ENCODE peak calls at places on chromosomes 5 and 9, in seven cellular contexts. T, Q, O, C, J, B and L are unnamed samples. For H3K4me1, the result is how much of the 10 kb centered on the place peaks cover.

GRCh38 chr5:96691503-96692303 is 29.5 kb downstream of the CAST start:
- DNase-seq in T (no peak), Q (peak), O (no peak), C (no peak), J (no peak), B (no peak), L (no peak)

GRCh38 chr5:127386557-127386956 is 96.0 kb downstream of the MEGF10 start:
- DNase-seq in T (no peak), Q (no peak), O (no peak), C (no peak), J (no peak), B (no peak), L (no peak)

GRCh38 chr5:60652206-60652605 is 47.8 kb downstream of the DEPDC1B start:
- DNase-seq in T (no peak), Q (no peak), O (no peak), C (no peak), J (no peak), B (no peak), L (no peak)

GRCh38 chr5:74200560-74200959 is 440.0 kb downstream of the ENC1 start:
- DNase-seq in T (no peak), Q (no peak), O (no peak), C (no peak), J (no peak), B (no peak), L (no peak)

GRCh38 chr9:136107953-136108647 is 10.6 kb downstream of the TMEM250 start:
- DNase-seq in T (no peak), Q (no peak), O (no peak), C (no peak), J (no peak), B (no peak), L (no peak)

GRCh38 chr9:132740526-132741309 is 70.5 kb downstream of the GTF3C4 start:
- DNase-seq in T (no peak), Q (no peak), O (peak), C (no peak), J (no peak), B (peak), L (no peak)

GRCh38 chr5:38757451-38758245 is 88.2 kb upstream of the OSMR start:
- DNase-seq in T (no peak), Q (no peak), O (no peak), C (no peak), J (no peak), B (no peak), L (no peak)

GRCh38 chr5:160198148-160198545 is 31.2 kb upstream of the FABP6 start:
- DNase-seq in T (no peak), Q (no peak), O (no peak), C (no peak), J (no peak), B (no peak), L (no peak)

GRCh38 chr9:86308687-86309086 is 26.3 kb upstream of the ISCA1 start:
- DNase-seq in T (no peak), Q (no peak), O (no peak), C (no peak), J (no peak), B (no peak), L (no peak)

GRCh38 chr5:139639619-139640431 is 8.3 kb upstream of the CXXC5 start:
- DNase-seq in T (peak), Q (peak), O (no peak), C (no peak), J (peak), B (peak), L (no peak)

GRCh38 chr5:125125031-125125823 is 378.8 kb upstream of the ZNF608 start:
- DNase-seq in T (no peak), Q (no peak), O (no peak), C (no peak), J (no peak), B (no peak), L (no peak)

GRCh38 chr9:83062653-83063527 is at the start of gene RASEF:
- DNase-seq in T (peak), Q (peak), O (peak), C (peak), J (peak), B (no peak), L (peak)

GRCh38 chr5:124061663-124062062 is 549.7 kb downstream of the CSNK1G3 start:
- DNase-seq in T (peak), Q (no peak), O (no peak), C (no peak), J (peak), B (peak), L (peak)

GRCh38 chr5:124157320-124157719 is 589.1 kb downstream of the ZNF608 start:
- DNase-seq in T (no peak), Q (no peak), O (no peak), C (no peak), J (no peak), B (no peak), L (no peak)

GRCh38 chr9:106581973-106582372 is 281.0 kb upstream of the ZNF462 start:
- DNase-seq in T (no peak), Q (no peak), O (no peak), C (no peak), J (no peak), B (no peak), L (no peak)

GRCh38 chr9:105054488-105054887 is 126.5 kb upstream of the ABCA1 start:
- DNase-seq in T (peak), Q (no peak), O (no peak), C (no peak), J (no peak), B (peak), L (no peak)

GRCh38 chr9:22537721-22538120 is 91.1 kb downstream of the DMRTA1 start:
- DNase-seq in T (no peak), Q (no peak), O (no peak), C (no peak), J (no peak), B (no peak), L (no peak)

GRCh38 chr9:137156567-137157375 is 13.1 kb downstream of the LRRC26 start:
- DNase-seq in T (no peak), Q (no peak), O (no peak), C (no peak), J (peak), B (no peak), L (no peak)

GRCh38 chr5:57002959-57003485 is 51.1 kb upstream of the MIER3 start:
- DNase-seq in T (no peak), Q (no peak), O (no peak), C (no peak), J (no peak), B (no peak), L (no peak)

GRCh38 chr5:94080390-94080789 is 339.0 kb upstream of the POU5F2 start:
- DNase-seq in T (no peak), Q (no peak), O (no peak), C (no peak), J (no peak), B (no peak), L (no peak)

GRCh38 chr9:81669011-81669739 is 20.2 kb downstream of the TLE1 start:
- DNase-seq in T (no peak), Q (no peak), O (no peak), C (no peak), J (no peak), B (no peak), L (no peak)
- H3K4me1 ChIP-seq in T (under half), Q (under half), O (under half), C (under half), J (half or more), B (half or more), L (under half)

GRCh38 chr9:125538092-125538473 is 168.9 kb downstream of the MAPKAP1 start:
- DNase-seq in T (peak), Q (no peak), O (no peak), C (no peak), J (peak), B (no peak), L (peak)
- H3K4me1 ChIP-seq in T (under half), Q (under half), O (under half), C (under half), J (half or more), B (half or more), L (under half)

DNA sequence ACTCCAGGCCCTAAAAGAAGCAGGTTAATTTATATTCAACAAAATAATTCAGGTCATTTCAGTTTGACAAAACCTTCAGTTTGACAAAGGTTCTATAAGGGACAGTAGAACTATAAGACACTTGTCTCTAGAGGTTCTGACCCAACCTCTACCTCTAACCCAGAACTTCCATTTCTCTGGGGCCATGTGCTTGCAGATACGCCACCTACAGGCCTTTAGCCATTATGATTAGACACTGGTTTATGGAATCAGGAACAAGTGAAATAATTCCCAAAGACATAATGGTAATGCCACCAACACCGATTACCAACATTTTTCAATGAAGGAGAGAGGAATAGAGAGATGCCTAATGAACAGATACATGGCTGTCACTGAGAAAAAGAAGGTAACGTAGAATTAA is 733.9 kb downstream of the PRELID2 start:
- DNase-seq in T (no peak), Q (no peak), O (no peak), C (no peak), J (no peak), B (no peak), L (no peak)
- H3K4me1 ChIP-seq in T (under half), Q (under half), O (under half), C (under half), J (under half), B (under half), L (under half)

DNA sequence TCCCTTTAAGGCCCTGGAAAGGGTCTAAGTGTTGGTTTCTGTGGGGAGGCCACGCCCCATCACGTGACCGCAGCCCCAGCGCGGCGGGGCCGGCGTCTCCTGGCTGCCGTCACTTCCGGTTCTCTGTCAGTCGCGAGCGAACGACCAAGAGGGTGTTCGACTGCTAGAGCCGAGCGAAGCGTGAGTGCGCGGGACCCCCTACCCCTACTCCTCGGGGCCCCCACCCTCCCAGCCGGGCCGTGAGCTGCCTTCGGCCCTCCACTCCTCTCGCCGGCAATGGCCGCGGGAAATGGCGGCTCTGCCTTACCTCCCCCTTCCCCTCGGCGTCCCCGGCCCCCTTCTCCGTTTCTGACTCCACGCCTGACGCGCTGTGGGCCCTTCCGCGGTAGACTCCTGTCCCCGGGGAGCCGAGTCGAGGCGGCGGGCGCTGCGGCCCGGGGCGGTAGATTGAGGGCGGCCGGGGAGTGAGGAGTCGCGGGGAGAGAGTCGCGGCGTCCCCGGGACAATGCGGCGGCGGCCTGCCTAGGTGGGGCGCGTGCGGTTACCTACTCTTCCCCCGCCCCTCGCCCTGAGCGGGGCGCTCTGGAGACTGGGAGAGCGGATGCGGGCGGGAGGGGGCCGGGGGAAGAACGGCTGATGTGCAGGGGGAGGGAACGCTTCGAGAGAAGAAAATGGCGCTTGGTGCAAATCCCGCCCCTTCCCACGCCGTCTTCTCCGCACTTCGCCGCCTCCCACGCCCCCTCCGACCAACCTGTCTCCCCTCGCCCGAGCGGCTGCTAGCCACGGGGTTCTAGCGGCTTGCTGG is at the start of gene SUB1:
- DNase-seq in T (peak), Q (peak), O (peak), C (peak), J (peak), B (peak), L (peak)
- H3K4me1 ChIP-seq in T (under half), Q (under half), O (under half), C (under half), J (under half), B (under half), L (under half)

DNA sequence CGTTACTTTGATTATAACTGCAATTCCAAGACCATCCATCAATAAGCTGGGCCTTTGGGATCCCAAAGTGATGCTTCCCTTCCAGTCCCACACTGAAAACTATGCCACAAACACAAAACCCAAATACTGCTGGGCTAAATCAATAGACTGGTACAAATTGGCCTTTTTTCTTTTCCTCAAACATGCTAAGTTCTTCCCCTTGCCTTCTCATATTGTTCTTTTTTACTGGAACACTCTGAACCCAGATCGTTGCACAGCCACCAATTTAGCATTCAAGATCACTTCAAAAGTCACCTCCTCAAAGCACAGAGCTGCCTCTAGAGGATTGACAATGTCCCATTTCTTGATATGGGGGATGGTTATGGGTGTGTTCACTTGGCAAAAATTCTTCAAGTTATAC is 66.0 kb downstream of the ACTL7B start:
- DNase-seq in T (no peak), Q (no peak), O (no peak), C (no peak), J (no peak), B (no peak), L (no peak)
- H3K4me1 ChIP-seq in T (under half), Q (under half), O (under half), C (under half), J (under half), B (under half), L (under half)

GRCh38 chr5:119289413-119289812 is 66.4 kb upstream of the TNFAIP8 start:
- DNase-seq in T (no peak), Q (no peak), O (no peak), C (no peak), J (no peak), B (no peak), L (no peak)

GRCh38 chr5:119290607-119291006 is 65.2 kb upstream of the TNFAIP8 start:
- DNase-seq in T (no peak), Q (no peak), O (no peak), C (no peak), J (no peak), B (no peak), L (no peak)

GRCh38 chr5:119291877-119292276 is 63.9 kb upstream of the TNFAIP8 start:
- DNase-seq in T (no peak), Q (no peak), O (no peak), C (no peak), J (no peak), B (no peak), L (no peak)

GRCh38 chr5:119290161-119290569 is 65.7 kb upstream of the TNFAIP8 start:
- DNase-seq in T (no peak), Q (no peak), O (no peak), C (no peak), J (no peak), B (no peak), L (no peak)

DNA sequence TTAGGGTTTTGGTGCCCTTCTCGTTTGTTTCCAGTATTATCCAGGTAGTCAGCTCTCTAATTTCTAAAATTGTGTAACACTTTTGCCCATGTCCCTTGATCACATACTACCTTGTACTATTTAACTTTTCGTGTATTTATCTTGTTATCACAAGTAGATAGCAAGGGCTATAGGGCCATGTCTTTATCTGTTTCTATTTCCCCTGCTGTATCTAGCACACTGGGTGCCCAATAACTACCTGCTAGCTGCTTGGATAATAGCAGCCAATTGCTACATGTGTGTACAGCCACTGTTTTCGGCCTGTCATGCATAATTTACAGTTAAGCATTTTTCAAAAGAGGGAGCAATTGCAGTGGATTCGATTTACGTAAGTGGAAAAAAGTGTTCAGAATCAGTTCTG is 64.8 kb upstream of the TNFAIP8 start:
- DNase-seq in T (no peak), Q (no peak), O (no peak), C (no peak), J (no peak), B (no peak), L (no peak)
- H3K4me1 ChIP-seq in T (half or more), Q (under half), O (under half), C (under half), J (half or more), B (under half), L (under half)